ENCODE peak calls at places on chromosomes 16 and 17, in seven cellular contexts. D, N, E, B, Z, Y and A are unnamed samples. For H3K4me1, H3K36me3 and H3K27me3, the result is how much of the 10 kb centered on the place peaks cover.

GRCh38 chr16:23343643-23344612 is 41.8 kb downstream of the SCNN1B start:
- DNase-seq in Z (no peak), N (no peak), E (no peak), Y (no peak), D (no peak), B (no peak), A (no peak)

GRCh38 chr17:73696251-73696650 is 52.0 kb upstream of the SDK2 start:
- DNase-seq in B (no peak), N (no peak), E (no peak), Y (no peak), D (no peak), Z (no peak), A (no peak)

GRCh38 chr17:4354862-4355514 is 11.5 kb downstream of the UBE2G1 start:
- DNase-seq in N (no peak), Z (no peak), E (no peak), D (no peak), Y (no peak), B (no peak), A (no peak)

GRCh38 chr17:76091526-76092285 is 11.9 kb downstream of the EXOC7 start:
- DNase-seq in Y (no peak), B (no peak), D (no peak), E (no peak), N (no peak), Z (peak), A (no peak)

GRCh38 chr17:2853111-2853721 is 57.0 kb downstream of the RAP1GAP2 start:
- DNase-seq in Y (peak), B (peak), D (peak), E (no peak), N (peak), Z (peak), A (peak)

GRCh38 chr17:55478971-55479370 is 32.3 kb downstream of the SMIM36 start:
- DNase-seq in Z (no peak), B (no peak), E (no peak), D (no peak), Y (peak), N (no peak), A (no peak)

GRCh38 chr17:78449983-78450382 is 71.5 kb downstream of the PGS1 start:
- DNase-seq in D (no peak), Y (no peak), E (no peak), B (no peak), Z (no peak), N (no peak), A (no peak)

GRCh38 chr16:3950343-3951193 is 70.1 kb upstream of the CREBBP start:
- DNase-seq in D (peak), N (no peak), Y (peak), Z (peak), E (no peak), B (peak), A (no peak)

GRCh38 chr16:58127634-58128033 is 1.5 kb downstream of the CFAP20 start:
- DNase-seq in Y (peak), N (no peak), D (no peak), B (no peak), E (no peak), Z (no peak), A (no peak)

GRCh38 chr16:2042171-2042570 is 5.5 kb downstream of the NTHL1 start:
- DNase-seq in E (no peak), N (peak), B (no peak), Y (no peak), D (no peak), Z (no peak), A (no peak)
- H3K4me1 ChIP-seq in E (under half), N (under half), B (under half), Y (half or more), D (under half), Z (under half), A (under half)

DNA sequence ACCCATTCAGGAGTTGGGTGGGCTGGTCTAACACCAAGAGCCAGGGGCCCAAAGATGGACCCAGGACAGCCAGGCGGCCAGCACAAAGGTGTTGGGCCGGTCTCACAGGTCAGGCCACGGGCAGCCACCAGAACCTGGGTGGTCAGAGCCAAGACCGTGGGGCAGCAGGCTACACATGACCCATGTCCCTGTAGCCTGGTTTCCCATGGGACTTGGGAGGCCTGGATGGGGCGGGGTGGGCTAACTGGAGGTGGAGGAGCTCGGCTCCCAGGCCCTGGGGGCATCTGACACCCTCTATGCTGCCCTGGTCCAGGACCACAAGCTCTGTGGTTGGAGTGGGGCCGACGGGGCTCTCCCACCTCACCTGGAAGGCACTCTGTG is 17.2 kb downstream of the CTU2 start:
- DNase-seq in Y (no peak), B (no peak), Z (no peak), D (no peak), N (no peak), E (no peak), A (no peak)
- H3K36me3 ChIP-seq in Y (half or more), B (half or more), Z (under half), D (under half), N (under half), E (half or more), A (under half)

GRCh38 chr16:62036101-62036806 is at the start of gene CDH8:
- DNase-seq in Y (no peak), B (no peak), Z (peak), N (peak), E (no peak), D (no peak), A (no peak)

GRCh38 chr16:62038646-62039045 is 2.4 kb upstream of the CDH8 start:
- DNase-seq in Z (no peak), N (no peak), E (no peak), B (no peak), Y (no peak), D (no peak), A (no peak)

GRCh38 chr16:62035115-62036092 is 834 bp downstream of the CDH8 start:
- DNase-seq in D (no peak), B (no peak), Z (peak), E (no peak), N (peak), Y (no peak), A (no peak)

GRCh38 chr16:62036807-62037135 is 533 bp upstream of the CDH8 start:
- DNase-seq in D (no peak), Z (no peak), N (peak), Y (no peak), B (no peak), E (no peak), A (no peak)

GRCh38 chr16:62038225-62038624 is 2.0 kb upstream of the CDH8 start:
- DNase-seq in N (no peak), Y (no peak), Z (no peak), B (no peak), D (no peak), E (no peak), A (no peak)
- H3K27me3 ChIP-seq in N (under half), Y (under half), Z (under half), B (under half), D (under half), E (under half), A (under half)

DNA sequence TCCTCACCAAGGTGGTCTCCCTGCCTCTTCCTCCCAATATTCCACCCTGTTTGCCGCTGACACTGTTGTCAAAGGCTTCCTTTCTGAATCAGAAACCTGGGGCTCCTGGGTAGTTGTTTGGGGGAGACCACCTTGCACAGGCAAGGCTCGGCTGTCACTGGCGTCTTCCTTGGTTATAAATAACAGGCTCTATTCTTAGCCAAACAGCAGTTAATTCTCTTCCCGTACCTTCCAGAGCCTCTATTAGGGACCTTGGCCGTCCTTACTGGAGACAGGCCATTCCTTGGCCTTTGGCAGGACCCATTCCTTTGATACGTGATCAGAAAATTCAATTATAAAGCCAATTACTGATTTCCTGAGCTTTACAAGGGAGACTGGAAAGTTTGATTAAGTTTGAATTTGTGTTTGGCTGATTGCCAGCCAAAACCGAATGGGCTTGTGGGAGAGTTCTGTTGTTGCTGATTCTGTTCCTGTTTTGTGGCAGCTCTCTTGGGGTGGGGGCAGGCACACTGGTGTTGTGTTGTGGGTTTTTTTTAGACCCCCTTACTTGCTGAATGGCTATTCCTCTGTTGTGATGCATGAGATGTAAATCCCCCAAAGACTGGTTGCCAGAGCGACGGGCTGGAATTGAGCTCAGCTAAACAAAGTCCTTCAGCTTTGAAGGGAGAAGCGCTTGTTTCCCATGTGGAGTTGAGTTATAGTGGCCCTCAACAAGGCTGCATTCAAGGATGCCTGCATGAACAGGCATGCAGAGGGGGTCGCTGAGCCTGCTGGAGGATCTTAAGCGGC is 104.6 kb downstream of the GNAO1 start:
- DNase-seq in Z (no peak), E (no peak), D (no peak), N (peak), Y (no peak), B (no peak), A (no peak)
- H3K4me1 ChIP-seq in Z (under half), E (under half), D (under half), N (under half), Y (under half), B (under half), A (under half)

DNA sequence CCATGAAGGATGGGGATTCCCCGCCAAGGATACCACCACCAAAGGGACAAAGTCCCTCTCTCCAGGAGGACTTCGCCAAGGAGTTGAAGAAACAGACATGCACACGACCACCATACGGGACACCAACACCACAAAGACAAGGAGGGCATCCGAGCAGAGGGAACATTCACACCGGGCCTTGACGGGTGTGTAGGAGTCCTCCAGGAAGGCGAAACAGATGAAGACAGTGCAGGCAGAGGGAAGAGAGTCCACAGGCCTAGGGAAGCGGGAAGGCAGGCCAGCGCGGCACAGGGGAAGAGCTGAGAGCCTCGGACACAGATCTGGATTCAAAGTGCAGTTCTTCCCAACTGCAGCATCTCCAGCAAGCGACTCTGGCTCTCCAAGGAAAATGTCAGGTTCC is 10.8 kb downstream of the COTL1 start:
- DNase-seq in B (no peak), D (no peak), N (no peak), Z (no peak), E (no peak), Y (no peak), A (no peak)
- H3K36me3 ChIP-seq in B (under half), D (under half), N (under half), Z (under half), E (under half), Y (half or more), A (under half)

GRCh38 chr17:10646393-10646990 is 10.6 kb downstream of the MYH3 start:
- DNase-seq in B (peak), D (peak), E (no peak), N (peak), Y (peak), Z (peak), A (peak)
- H3K27me3 ChIP-seq in B (under half), D (under half), E (under half), N (under half), Y (under half), Z (under half), A (under half)

DNA sequence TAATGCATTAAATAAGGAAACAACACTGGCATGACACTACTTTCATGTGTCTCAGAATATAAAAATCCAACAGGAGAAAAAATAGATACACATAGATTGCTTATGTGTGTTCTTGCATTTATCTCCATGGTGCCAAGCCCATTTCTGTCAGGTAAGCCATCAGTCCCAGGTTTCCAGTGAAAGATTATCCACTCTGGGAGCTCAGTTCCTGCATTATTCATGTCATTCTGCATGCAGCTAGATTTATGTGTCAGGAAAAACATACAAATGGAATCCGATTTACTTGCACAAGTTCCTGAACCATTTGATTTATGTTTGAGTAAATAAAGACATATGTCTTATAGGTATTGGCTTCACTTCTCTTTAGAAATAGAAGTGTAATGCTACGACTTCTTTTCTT is 569.7 kb downstream of the KCNJ2 start:
- DNase-seq in Z (no peak), N (no peak), E (no peak), B (no peak), Y (no peak), D (no peak), A (no peak)
- H3K4me1 ChIP-seq in Z (under half), N (under half), E (under half), B (under half), Y (under half), D (under half), A (under half)

DNA sequence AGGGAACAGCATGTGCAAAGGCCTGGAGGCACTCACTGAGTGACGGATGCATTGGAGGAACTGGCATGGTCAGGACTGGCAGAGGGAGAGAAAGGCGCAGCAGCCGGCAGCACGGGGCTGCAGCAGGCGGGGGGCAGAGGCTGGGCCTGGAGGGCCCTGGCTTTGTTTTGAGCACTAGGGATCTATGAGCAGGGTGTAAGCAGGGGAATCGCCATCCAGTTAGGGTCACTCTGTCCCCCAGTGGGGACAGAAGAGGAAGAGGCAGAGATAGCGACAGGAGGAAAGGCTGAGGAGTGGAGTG is 14.2 kb downstream of the HSD11B2 start:
- DNase-seq in Y (no peak), Z (no peak), D (no peak), N (no peak), E (no peak), B (no peak), A (no peak)
- H3K36me3 ChIP-seq in Y (half or more), Z (under half), D (under half), N (under half), E (half or more), B (under half), A (under half)